ENCODE peak calls at places on chromosome 4, in ten cellular contexts. L is DND-41, W is fibroblast of lung, R is brain microvascular endothelial cell, T is left lung, D is MM.1S, H is choroid plexus epithelial cell, Z is esophagus muscularis mucosa, B is PC-3, X is cardiac fibroblast. M is an unnamed sample.

GRCh38 chr4:2798399-2799301 is 5.8 kb downstream of the SH3BP2 start:
- DNase-seq in W (no peak), X (peak), T (peak), H (peak), L (no peak), R (no peak), D (no peak), Z (no peak), B (no peak), M (no peak)

GRCh38 chr4:94603170-94603747 is 151.5 kb downstream of the PDLIM5 start:
- DNase-seq in L (no peak), X (peak), H (peak), Z (no peak), D (no peak), B (peak), R (peak), W (peak), T (no peak), M (no peak)

GRCh38 chr4:152920768-152921167 is 15.4 kb upstream of the FHDC1 start:
- DNase-seq in W (no peak), L (no peak), Z (no peak), B (peak), T (no peak), H (no peak), D (no peak), R (no peak), X (no peak), M (no peak)

GRCh38 chr4:139282375-139283075 is 2.5 kb upstream of the MGARP start:
- DNase-seq in L (no peak), X (peak), R (peak), B (no peak), T (no peak), H (peak), W (peak), D (no peak), Z (no peak), M (no peak)

GRCh38 chr4:186693159-186693815 is 30.4 kb downstream of the FAT1 start:
- DNase-seq in T (peak), D (no peak), Z (no peak), H (peak), X (no peak), B (peak), W (peak), R (peak), L (no peak), M (peak)

GRCh38 chr4:46909078-46909477 is at the start of gene COX7B2:
- DNase-seq in D (no peak), T (no peak), L (no peak), B (peak), R (no peak), Z (no peak), W (no peak), H (no peak), X (no peak), M (no peak)

GRCh38 chr4:161160718-161161117 is 1003.1 kb downstream of the FSTL5 start:
- DNase-seq in X (no peak), L (no peak), B (no peak), H (no peak), D (no peak), R (no peak), W (no peak), T (no peak), Z (no peak), M (no peak)

GRCh38 chr4:149645790-149646189 is 169.9 kb downstream of the IQCM start:
- DNase-seq in T (no peak), B (peak), D (no peak), X (no peak), R (no peak), Z (no peak), W (no peak), L (no peak), H (peak), M (no peak)

GRCh38 chr4:53529025-53529424 is 62.3 kb downstream of the LNX1 start:
- DNase-seq in H (no peak), L (no peak), D (no peak), X (no peak), Z (no peak), R (no peak), T (no peak), W (no peak), B (no peak), M (no peak)

GRCh38 chr4:69697536-69697935 is 44.5 kb upstream of the UGT2A1 start:
- DNase-seq in R (no peak), X (no peak), B (no peak), T (no peak), L (no peak), D (no peak), W (no peak), H (no peak), Z (no peak), M (no peak)

GRCh38 chr4:119130365-119131065 is 5.1 kb upstream of the MYOZ2 start:
- DNase-seq in R (no peak), Z (no peak), X (peak), L (no peak), W (no peak), T (no peak), H (peak), B (no peak), D (no peak), M (peak)

GRCh38 chr4:149409186-149410056 is 406.2 kb downstream of the IQCM start:
- DNase-seq in L (no peak), D (no peak), X (peak), B (peak), T (no peak), R (peak), H (peak), Z (no peak), W (peak), M (peak)

GRCh38 chr4:16269742-16270522 is 43.7 kb upstream of the TAPT1 start:
- DNase-seq in D (no peak), H (peak), R (peak), L (no peak), W (peak), T (no peak), Z (no peak), B (peak), X (peak), M (peak)

GRCh38 chr4:182144621-182145359 is 98.4 kb upstream of the TENM3 start:
- DNase-seq in Z (no peak), L (no peak), T (no peak), R (no peak), D (peak), X (no peak), B (no peak), H (no peak), W (no peak), M (no peak)

GRCh38 chr4:7103599-7104365 is 35.9 kb upstream of the GRPEL1 start:
- DNase-seq in L (no peak), Z (no peak), R (peak), X (no peak), W (no peak), T (peak), H (no peak), D (no peak), B (no peak), M (no peak)

GRCh38 chr4:111362891-111363290 is 740.0 kb upstream of the PITX2 start:
- DNase-seq in T (no peak), R (no peak), H (peak), W (peak), L (no peak), B (no peak), Z (no peak), D (no peak), X (peak), M (peak)

DNA sequence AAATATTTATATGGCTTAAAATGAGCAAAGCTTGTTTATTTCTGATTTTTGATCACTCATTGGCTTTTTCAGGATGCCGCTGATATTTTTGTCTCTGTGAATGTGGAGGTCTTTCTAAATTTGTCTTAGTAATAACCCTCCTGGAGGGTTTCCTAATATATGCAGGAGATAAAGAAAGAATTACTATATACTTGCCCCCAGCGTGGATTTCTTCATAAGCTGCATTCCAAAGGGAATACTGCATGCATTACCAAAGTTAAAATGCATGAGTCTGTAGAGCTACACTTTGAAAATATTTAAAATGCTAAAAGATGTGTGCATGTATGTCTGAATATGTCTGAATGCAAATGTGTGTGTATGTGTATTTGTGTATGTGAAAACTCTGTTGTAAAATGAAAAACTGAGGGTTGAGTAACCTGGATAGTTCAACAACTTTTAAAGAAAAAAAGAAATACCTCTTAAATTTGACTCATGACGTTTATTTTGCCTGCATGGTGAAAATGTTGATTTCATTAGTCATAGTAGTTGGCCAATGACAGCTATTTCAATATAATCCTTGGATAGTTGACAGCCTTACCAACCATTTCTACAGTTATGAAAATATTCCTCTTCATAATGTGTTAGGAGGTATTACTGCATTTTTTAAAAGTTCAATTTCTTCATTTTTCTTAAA is 113.2 kb upstream of the ZNF827 start:
- DNase-seq in W (peak), Z (no peak), B (peak), D (no peak), R (peak), H (peak), X (peak), T (no peak), L (no peak), M (peak)
- H3K4me3 ChIP-seq in W (no peak), Z (no peak), B (no peak), D (no peak), R (no peak), H (no peak), X (no peak), T (no peak), L (no peak), M (no peak)

GRCh38 chr4:101200561-101200960 is 146.8 kb downstream of the PPP3CA start:
- DNase-seq in Z (no peak), W (peak), T (no peak), X (peak), R (peak), L (no peak), B (peak), H (peak), D (no peak), M (peak)
- H3K4me3 ChIP-seq in Z (no peak), W (no peak), T (no peak), X (no peak), R (peak), L (no peak), B (peak), H (no peak), D (no peak), M (no peak)

DNA sequence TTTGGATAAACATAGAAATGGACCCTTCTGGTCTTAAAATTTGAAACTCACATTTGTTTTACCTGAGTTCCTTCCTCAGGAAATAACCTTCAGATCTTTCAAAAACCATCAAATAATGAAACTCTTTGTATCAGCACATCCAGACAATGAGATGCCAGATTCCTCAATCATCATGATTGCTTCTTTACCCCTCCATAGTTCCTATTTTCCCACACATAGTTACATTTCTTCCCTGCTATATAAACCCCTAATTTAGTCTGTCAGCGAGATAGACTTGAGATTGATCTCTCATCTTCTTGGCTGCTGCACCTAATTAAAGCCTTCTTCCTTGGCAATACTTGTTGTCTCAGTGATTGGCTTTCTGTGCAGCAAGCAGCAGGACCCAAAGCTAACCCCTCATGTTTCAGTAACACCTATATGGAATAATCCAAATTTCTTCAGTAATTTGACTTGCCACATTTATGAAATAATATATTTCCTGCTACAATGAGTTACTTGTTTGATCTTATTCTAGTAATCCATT is 83.9 kb upstream of the BANK1 start:
- DNase-seq in D (no peak), W (no peak), B (no peak), L (no peak), R (no peak), T (no peak), H (no peak), Z (no peak), X (no peak), M (no peak)
- H3K4me3 ChIP-seq in D (no peak), W (no peak), B (no peak), L (no peak), R (no peak), T (no peak), H (no peak), Z (no peak), X (no peak), M (no peak)

GRCh38 chr4:123581802-123582201 is 185.2 kb downstream of the SPRY1 start:
- DNase-seq in R (no peak), W (no peak), D (no peak), B (no peak), X (no peak), L (no peak), T (no peak), Z (no peak), H (no peak), M (no peak)

GRCh38 chr4:123587983-123588494 is 191.4 kb downstream of the SPRY1 start:
- DNase-seq in R (peak), D (no peak), L (no peak), T (peak), X (peak), B (peak), W (peak), Z (no peak), H (peak), M (peak)

GRCh38 chr4:123583043-123583442 is 186.4 kb downstream of the SPRY1 start:
- DNase-seq in T (no peak), D (no peak), B (no peak), X (no peak), W (no peak), L (no peak), H (no peak), R (no peak), Z (no peak), M (no peak)

GRCh38 chr4:123588631-123589223 is 192.1 kb downstream of the SPRY1 start:
- DNase-seq in R (peak), X (peak), L (no peak), H (no peak), B (peak), Z (no peak), W (peak), D (peak), T (no peak), M (peak)

DNA sequence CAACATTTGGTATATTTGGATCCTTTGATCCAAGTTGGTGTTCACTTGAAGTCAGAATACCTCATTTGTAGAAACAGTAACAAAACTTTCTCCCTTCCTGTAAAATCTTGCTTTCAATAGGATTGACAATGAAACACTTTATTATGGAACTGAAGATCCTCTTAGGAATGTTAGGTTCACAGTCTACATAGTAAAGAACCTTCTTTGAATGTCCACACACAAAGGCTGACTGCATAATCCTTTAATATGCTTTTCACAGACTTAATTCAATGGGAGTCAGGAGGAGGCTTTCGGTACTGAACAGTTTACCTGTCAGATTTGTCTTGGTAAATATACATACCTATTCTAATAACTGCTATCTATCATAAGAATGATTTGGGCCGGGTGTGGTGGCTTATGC is 188.5 kb downstream of the SPRY1 start:
- DNase-seq in D (no peak), W (no peak), H (no peak), B (no peak), X (no peak), Z (no peak), R (no peak), T (no peak), L (no peak), M (no peak)
- H3K4me3 ChIP-seq in D (no peak), W (no peak), H (no peak), B (no peak), X (no peak), Z (no peak), R (no peak), T (no peak), L (no peak), M (no peak)

GRCh38 chr4:83172371-83172770 is 57.8 kb upstream of the PLAC8 start:
- DNase-seq in H (no peak), T (no peak), Z (no peak), X (no peak), B (no peak), R (no peak), L (no peak), W (no peak), D (no peak), M (no peak)

GRCh38 chr4:83178029-83178428 is 63.5 kb upstream of the PLAC8 start:
- DNase-seq in H (no peak), W (no peak), R (no peak), D (no peak), B (no peak), L (no peak), T (no peak), Z (no peak), X (no peak), M (no peak)

GRCh38 chr4:83171640-83172039 is 57.1 kb upstream of the PLAC8 start:
- DNase-seq in W (no peak), Z (no peak), L (no peak), B (no peak), D (no peak), T (no peak), R (no peak), X (peak), H (no peak), M (no peak)

GRCh38 chr4:83177182-83177581 is 62.7 kb upstream of the PLAC8 start:
- DNase-seq in X (no peak), Z (no peak), R (no peak), H (no peak), W (no peak), B (no peak), L (no peak), T (no peak), D (no peak), M (no peak)

GRCh38 chr4:83174844-83175414 is 60.4 kb upstream of the PLAC8 start:
- DNase-seq in B (no peak), X (no peak), H (no peak), T (no peak), D (no peak), R (no peak), Z (no peak), W (no peak), L (no peak), M (no peak)
- H3K4me3 ChIP-seq in B (no peak), X (no peak), H (no peak), T (no peak), D (no peak), R (no peak), Z (no peak), W (no peak), L (no peak), M (no peak)

DNA sequence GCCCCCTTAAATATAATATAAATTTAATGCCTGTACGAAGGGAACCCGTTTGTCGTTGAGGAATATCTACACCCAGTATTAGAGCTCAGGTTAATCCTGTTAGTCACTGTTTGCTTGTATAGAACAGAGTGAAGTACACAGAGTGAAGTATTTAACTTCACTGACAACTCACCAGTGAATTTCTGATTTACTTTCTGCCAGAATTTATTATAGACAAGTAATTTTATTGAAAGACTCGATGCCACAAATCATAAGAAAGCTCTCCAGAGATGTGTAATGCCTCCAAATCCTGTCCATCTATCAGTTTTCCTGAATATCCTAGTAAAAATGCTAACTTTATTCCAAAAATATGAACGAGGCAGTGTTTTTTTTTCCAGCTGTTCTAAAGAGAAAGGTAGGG is 1.6 kb downstream of the GAB1 start:
- DNase-seq in R (no peak), D (no peak), B (peak), X (no peak), W (no peak), Z (no peak), H (no peak), T (no peak), L (no peak), M (no peak)
- H3K4me3 ChIP-seq in R (no peak), D (peak), B (peak), X (no peak), W (peak), Z (peak), H (peak), T (peak), L (no peak), M (peak)

GRCh38 chr4:90317785-90318184 is 190.6 kb downstream of the CCSER1 start:
- DNase-seq in B (peak), R (peak), W (peak), L (no peak), Z (no peak), T (no peak), X (peak), D (no peak), H (peak), M (peak)
- H3K4me3 ChIP-seq in B (peak), R (peak), W (no peak), L (no peak), Z (no peak), T (no peak), X (peak), D (no peak), H (peak), M (no peak)

GRCh38 chr4:148023782-148024181 is 291.9 kb downstream of the ARHGAP10 start:
- DNase-seq in W (no peak), D (no peak), H (no peak), X (no peak), B (no peak), L (no peak), Z (no peak), R (no peak), T (no peak), M (no peak)
- H3K4me3 ChIP-seq in W (no peak), D (no peak), H (no peak), X (no peak), B (no peak), L (no peak), Z (no peak), R (no peak), T (no peak), M (peak)

GRCh38 chr4:185019451-185020292 is 1.4 kb downstream of the HELT start:
- DNase-seq in Z (no peak), R (no peak), B (no peak), D (no peak), X (no peak), H (no peak), T (no peak), W (no peak), L (no peak), M (no peak)
- H3K4me3 ChIP-seq in Z (no peak), R (no peak), B (peak), D (peak), X (no peak), H (no peak), T (peak), W (no peak), L (no peak), M (no peak)